ENCODE peak calls at places on chromosomes 1 and 21, in four cellular contexts. R, B, O and A are unnamed samples. For H3K9me1, the result is how much of the 10 kb centered on the place peaks cover.

GRCh38 chr1:42941640-42942330 is 16.9 kb downstream of the SLC2A1 start:
- DNase-seq in R (peak), B (peak), O (peak), A (peak)

GRCh38 chr1:44962729-44963128 is 23.7 kb downstream of the EIF2B3 start:
- DNase-seq in R (no peak), B (no peak), O (no peak), A (no peak)

GRCh38 chr1:174052621-174053020 is 30.5 kb upstream of the RC3H1 start:
- DNase-seq in R (no peak), B (peak), O (no peak), A (no peak)

GRCh38 chr1:30654188-30654587 is 69.2 kb downstream of the MATN1 start:
- DNase-seq in R (no peak), B (no peak), O (no peak), A (no peak)

GRCh38 chr21:44872568-44873355 is 728 bp downstream of the PTTG1IP start:
- DNase-seq in R (peak), B (peak), O (peak), A (no peak)

GRCh38 chr1:205009666-205010065 is 33.3 kb upstream of the CNTN2 start:
- DNase-seq in R (no peak), B (no peak), O (no peak), A (no peak)

GRCh38 chr1:232249335-232249734 is 380.6 kb downstream of the SIPA1L2 start:
- DNase-seq in R (no peak), B (no peak), O (no peak), A (no peak)

GRCh38 chr1:162023547-162024501 is at the start of gene OLFML2B:
- DNase-seq in R (peak), B (peak), O (peak), A (no peak)

GRCh38 chr1:37663426-37664000 is 28.8 kb upstream of the CDCA8 start:
- DNase-seq in R (no peak), B (no peak), O (no peak), A (no peak)

GRCh38 chr1:62299426-62300200 is 19.6 kb downstream of the KANK4 start:
- DNase-seq in R (no peak), B (no peak), O (no peak), A (no peak)

GRCh38 chr1:224519874-224520273 is 85.3 kb upstream of the WDR26 start:
- DNase-seq in R (no peak), B (peak), O (no peak), A (no peak)

GRCh38 chr1:163897401-163898169 is 575.8 kb downstream of the NUF2 start:
- DNase-seq in R (no peak), B (peak), O (no peak), A (no peak)

GRCh38 chr1:159171254-159171687 is at the start of gene CADM3:
- DNase-seq in R (no peak), B (no peak), O (no peak), A (no peak)

GRCh38 chr1:157119448-157119847 is 18.7 kb downstream of the ETV3 start:
- DNase-seq in R (no peak), B (no peak), O (no peak), A (no peak)

GRCh38 chr1:9671377-9672140 is 20.0 kb downstream of the PIK3CD start:
- DNase-seq in R (no peak), B (peak), O (no peak), A (no peak)

GRCh38 chr21:46550511-46550941 is 54.4 kb downstream of the S100B start:
- DNase-seq in R (no peak), B (no peak), O (no peak), A (no peak)

GRCh38 chr1:107940178-107940577 is 24.8 kb downstream of the VAV3 start:
- DNase-seq in R (no peak), B (no peak), O (no peak), A (no peak)

GRCh38 chr1:178644308-178645120 is 80.5 kb upstream of the RALGPS2 start:
- DNase-seq in R (peak), B (peak), O (no peak), A (no peak)

GRCh38 chr21:43974791-43975468 is 37.2 kb upstream of the TRAPPC10 start:
- DNase-seq in R (no peak), B (no peak), O (no peak), A (no peak)

GRCh38 chr1:13732971-13733667 is 33.1 kb downstream of the PRDM2 start:
- DNase-seq in R (no peak), B (no peak), O (no peak), A (no peak)

GRCh38 chr1:171421413-171422020 is 63.8 kb upstream of the PRRC2C start:
- DNase-seq in R (no peak), B (no peak), O (no peak), A (no peak)

GRCh38 chr1:81424056-81424455 is 376.7 kb upstream of the ADGRL2 start:
- DNase-seq in R (no peak), B (peak), O (no peak), A (no peak)
- H3K9me1 ChIP-seq in R (under half), B (under half), O (under half), A (under half)

GRCh38 chr1:48923116-48923515 is 146.4 kb upstream of the BEND5 start:
- DNase-seq in R (no peak), B (no peak), O (no peak), A (no peak)
- H3K9me1 ChIP-seq in R (under half), B (under half), O (under half), A (under half)

GRCh38 chr21:26958792-26959191 is 8.1 kb downstream of the ADAMTS5 start:
- DNase-seq in R (no peak), B (no peak), O (no peak), A (no peak)

GRCh38 chr21:26961704-26962103 is 5.2 kb downstream of the ADAMTS5 start:
- DNase-seq in R (no peak), B (no peak), O (no peak), A (no peak)

GRCh38 chr21:26952274-26953066 is 14.4 kb downstream of the ADAMTS5 start:
- DNase-seq in R (no peak), B (peak), O (no peak), A (no peak)

GRCh38 chr21:26954591-26955214 is 12.2 kb downstream of the ADAMTS5 start:
- DNase-seq in R (no peak), B (no peak), O (no peak), A (no peak)

DNA sequence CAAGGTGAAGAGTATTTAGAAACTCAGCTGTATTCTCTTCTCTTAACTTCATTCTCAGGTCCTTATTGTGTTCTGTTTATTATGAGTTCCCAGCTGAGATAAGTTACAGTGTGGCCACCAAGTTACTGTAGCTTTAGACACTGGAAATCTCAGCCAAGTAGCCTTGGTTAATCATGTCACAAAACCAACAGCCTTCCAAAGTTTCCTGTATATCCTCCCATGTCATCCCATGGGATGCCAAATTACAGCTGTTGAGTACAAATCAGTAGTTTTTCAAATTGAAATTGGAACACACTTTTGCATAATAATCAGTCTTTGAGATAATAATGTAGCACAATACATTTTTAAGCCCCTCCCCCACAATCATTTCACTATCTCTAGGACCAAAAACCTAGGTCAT is 10.7 kb downstream of the ADAMTS5 start:
- DNase-seq in R (no peak), B (no peak), O (no peak), A (no peak)
- H3K9me1 ChIP-seq in R (under half), B (under half), O (under half), A (under half)

GRCh38 chr1:226035915-226036314 is 26.6 kb upstream of the H3-3A start:
- DNase-seq in R (no peak), B (no peak), O (no peak), A (no peak)
- H3K9me1 ChIP-seq in R (under half), B (under half), O (under half), A (under half)

DNA sequence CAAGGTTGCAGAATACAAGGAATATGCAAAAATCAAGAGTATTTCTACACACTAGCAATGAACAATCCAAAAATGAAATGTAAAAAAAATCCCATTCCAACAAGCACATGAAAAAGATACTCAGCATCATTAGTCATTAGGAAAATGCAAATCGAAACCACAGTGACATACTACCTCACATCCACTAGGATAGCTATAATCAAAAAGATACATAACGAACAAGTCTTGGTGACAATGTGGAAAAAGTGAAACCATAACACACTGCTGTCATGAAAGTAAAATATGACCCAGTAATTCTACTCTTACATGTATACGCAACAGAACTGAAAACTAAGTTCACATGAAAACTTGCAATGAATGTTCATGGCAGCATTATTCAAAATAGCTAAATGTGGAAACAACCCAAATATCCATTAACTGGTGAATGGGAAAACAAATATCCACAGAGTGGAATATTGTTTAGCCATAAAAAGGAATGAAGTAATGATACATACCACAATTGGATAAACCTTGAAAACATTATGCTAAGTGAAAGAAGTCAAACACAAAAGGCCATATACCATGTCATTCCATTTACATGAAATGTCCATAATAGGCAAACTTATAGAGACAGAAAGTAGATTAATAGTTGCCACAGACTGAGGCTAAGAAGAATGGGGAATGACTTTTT is 34.3 kb downstream of the PIK3R3 start:
- DNase-seq in R (no peak), B (peak), O (no peak), A (no peak)
- H3K9me1 ChIP-seq in R (under half), B (under half), O (under half), A (under half)

DNA sequence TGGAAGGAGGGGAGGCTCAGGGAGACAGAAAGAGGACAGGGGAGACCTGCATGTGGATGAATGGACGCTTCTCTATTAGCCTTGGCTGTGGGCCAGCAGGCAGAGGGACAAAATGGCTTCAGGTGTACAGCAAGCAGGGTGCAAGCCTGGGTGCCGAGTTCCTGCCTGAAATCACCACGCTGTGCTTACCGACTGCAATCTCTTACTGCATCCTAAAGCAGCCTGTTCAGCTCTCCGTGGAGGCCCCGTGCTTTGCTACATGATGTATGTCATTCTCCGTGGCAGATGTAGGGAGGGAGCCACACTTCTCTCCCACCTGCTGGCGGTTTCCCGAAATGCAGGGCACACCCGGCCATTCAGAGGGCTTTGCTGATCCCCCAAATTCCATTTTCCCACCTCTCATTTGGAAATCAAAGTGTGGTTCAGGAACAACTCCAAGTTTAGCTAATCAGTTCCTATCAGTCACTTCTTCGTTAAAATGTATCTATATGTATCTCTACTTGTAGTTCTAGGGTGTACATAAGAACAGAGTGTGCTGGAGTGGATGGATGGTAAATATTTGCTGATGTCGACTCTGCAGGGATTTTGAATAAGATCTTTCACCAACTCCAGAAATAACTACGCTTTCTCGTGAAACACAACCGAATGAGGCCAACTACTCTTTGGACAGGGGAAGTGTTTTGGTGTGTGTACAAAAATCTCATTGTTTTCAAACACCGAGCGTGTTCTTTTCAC is 122.3 kb upstream of the BACE2 start:
- DNase-seq in R (no peak), B (no peak), O (no peak), A (no peak)
- H3K9me1 ChIP-seq in R (under half), B (under half), O (under half), A (under half)

GRCh38 chr1:76080552-76081093 is 6.1 kb downstream of the ST6GALNAC3 start:
- DNase-seq in R (no peak), B (no peak), O (no peak), A (no peak)

GRCh38 chr1:76082084-76082483 is 7.5 kb downstream of the ST6GALNAC3 start:
- DNase-seq in R (no peak), B (no peak), O (no peak), A (no peak)

GRCh38 chr1:76084685-76085084 is 10.1 kb downstream of the ST6GALNAC3 start:
- DNase-seq in R (no peak), B (no peak), O (no peak), A (no peak)

GRCh38 chr1:76084029-76084627 is 9.6 kb downstream of the ST6GALNAC3 start:
- DNase-seq in R (no peak), B (no peak), O (no peak), A (no peak)

GRCh38 chr1:76083189-76083588 is 8.6 kb downstream of the ST6GALNAC3 start:
- DNase-seq in R (no peak), B (no peak), O (no peak), A (no peak)
- H3K9me1 ChIP-seq in R (under half), B (under half), O (under half), A (under half)